ENCODE peak calls at places on chromosomes 3 and 15, in seven cellular contexts. U is H9, M is epithelial cell of esophagus, S is Peyer's patch, K is heart left ventricle, Q is left lung, H is HFFc6. X is an unnamed sample.

GRCh38 chr3:45807645-45808540 is 11.6 kb upstream of the SLC6A20 start:
- DNase-seq in H (no peak), M (no peak), Q (no peak), U (no peak), S (no peak), K (no peak), X (no peak)

GRCh38 chr15:40909662-40910625 is 15.7 kb downstream of the VPS18 start:
- DNase-seq in M (no peak), U (peak; percentile 29), H (peak; percentile 25), K (no peak), S (no peak), Q (no peak), X (no peak)

GRCh38 chr3:35919160-35919559 is 279.8 kb downstream of the ARPP21 start:
- DNase-seq in S (no peak), U (no peak), Q (no peak), K (no peak), H (no peak), M (no peak), X (no peak)

GRCh38 chr3:181534881-181535280 is 176.8 kb upstream of the SOX2 start:
- DNase-seq in Q (no peak), S (no peak), H (no peak), K (no peak), U (no peak), M (no peak), X (no peak)

GRCh38 chr3:194936091-194936490 is 250.4 kb downstream of the FAM43A start:
- DNase-seq in H (no peak), S (no peak), M (no peak), U (no peak), Q (no peak), K (no peak), X (no peak)

GRCh38 chr15:47333758-47334157 is 383.5 kb upstream of the SEMA6D start:
- DNase-seq in K (no peak), U (no peak), Q (no peak), S (no peak), M (no peak), H (no peak), X (no peak)

GRCh38 chr3:109532257-109533216 is 195.2 kb upstream of the DPPA4 start:
- DNase-seq in Q (peak; percentile 53), M (peak; percentile 87), H (peak; percentile 58), K (no peak), S (no peak), U (peak; percentile 77), X (no peak)

GRCh38 chr3:112121577-112122547 is 11.2 kb downstream of the GCSAM start:
- DNase-seq in S (no peak), U (no peak), M (no peak), H (no peak), K (no peak), Q (no peak), X (no peak)

GRCh38 chr15:70870066-70870465 is 16.1 kb upstream of the LARP6 start:
- DNase-seq in Q (no peak), K (no peak), S (no peak), H (peak; percentile 61), U (no peak), M (no peak), X (no peak)

GRCh38 chr3:112074616-112075497 is 11.3 kb upstream of the C3orf52 start:
- DNase-seq in K (no peak), U (peak; percentile 44), Q (peak; percentile 69), S (no peak), M (peak; percentile 99), H (peak; percentile 96), X (no peak)

GRCh38 chr15:31870336-31871158 is 159.8 kb upstream of the CHRNA7 start:
- DNase-seq in M (peak; percentile 75), K (peak; percentile 90), S (peak; percentile 65), H (peak; percentile 25), Q (peak; percentile 86), U (peak; percentile 84), X (peak; percentile 87)

GRCh38 chr3:13420817-13421755 is 964 bp upstream of the NUP210 start:
- DNase-seq in H (no peak), S (peak; percentile 84), Q (peak; percentile 67), K (no peak), M (no peak), U (no peak), X (peak; percentile 54)

GRCh38 chr3:13420051-13420816 is at the start of gene NUP210:
- DNase-seq in M (no peak), Q (peak; percentile 58), U (peak; percentile 67), H (no peak), K (no peak), S (peak; percentile 79), X (no peak)

GRCh38 chr3:13416002-13416793 is 3.9 kb downstream of the NUP210 start:
- DNase-seq in M (no peak), U (peak; percentile 60), H (no peak), Q (no peak), S (peak; percentile 34), K (no peak), X (no peak)

GRCh38 chr3:13415236-13416001 is 4.7 kb downstream of the NUP210 start:
- DNase-seq in H (no peak), M (no peak), U (no peak), K (no peak), S (peak; percentile 36), Q (no peak), X (no peak)

DNA sequence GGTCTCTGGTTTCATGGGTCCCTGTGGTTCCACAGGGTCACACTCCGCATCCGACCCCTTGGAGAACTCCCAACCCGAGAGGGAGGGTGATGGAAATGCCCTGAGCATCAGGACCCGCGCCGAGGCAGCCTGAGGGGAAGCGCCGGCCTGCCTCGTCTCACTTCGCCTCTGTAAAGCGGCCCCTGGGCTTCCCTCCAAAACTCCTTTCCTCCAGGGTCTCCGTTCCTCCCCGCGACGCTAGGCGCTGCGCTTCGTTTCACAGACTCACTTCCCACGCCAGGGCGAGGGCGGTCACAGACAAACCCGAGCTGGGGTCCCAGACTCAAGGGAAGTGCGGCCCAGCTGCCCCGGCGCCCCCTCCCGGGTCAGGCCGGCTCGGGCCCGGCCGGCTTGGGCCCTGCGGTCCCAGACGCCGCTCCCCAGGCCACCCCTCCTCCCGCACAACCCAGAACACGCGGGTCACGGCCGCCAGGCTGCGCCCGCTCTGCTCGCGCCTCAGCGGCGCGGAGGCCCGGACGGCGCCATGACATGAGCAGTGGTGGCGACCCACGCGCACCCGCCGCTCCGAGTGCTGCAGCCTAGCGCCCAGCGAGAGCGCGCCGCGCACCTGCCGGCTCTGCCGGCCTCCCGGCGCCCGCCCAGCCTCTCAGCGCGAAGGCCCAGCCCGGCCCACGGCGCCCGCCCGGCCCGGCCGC is 619 bp downstream of the NUP210 start:
- DNase-seq in U (peak; percentile 47), H (no peak), M (peak; percentile 20), S (peak; percentile 47), Q (peak; percentile 43), K (peak; percentile 18), X (no peak)
- TF ChIP-seq CTCF in U (no peak), H (peak; percentile 8), M (no peak), S (no peak), Q (no peak), K (no peak), X (no peak)

GRCh38 chr3:23916152-23916885 is 471 bp downstream of the NKIRAS1 start:
- DNase-seq in U (no peak), Q (no peak), H (no peak), K (no peak), M (no peak), S (no peak), X (no peak)

GRCh38 chr3:23913182-23913581 is 3.6 kb downstream of the NKIRAS1 start:
- DNase-seq in K (no peak), H (no peak), U (no peak), Q (no peak), M (no peak), S (no peak), X (no peak)

GRCh38 chr3:23916886-23917815 is at the start of the genes NKIRAS1 and RPL15:
- DNase-seq in U (peak; percentile 97), S (peak; percentile 96), K (peak; percentile 99), H (peak; percentile 96), Q (peak; percentile 98), M (peak; percentile 98), X (peak; percentile 89)

GRCh38 chr3:23913873-23914743 is 2.7 kb downstream of the NKIRAS1 start:
- DNase-seq in M (no peak), H (no peak), Q (no peak), S (no peak), U (no peak), K (no peak), X (no peak)

GRCh38 chr3:23915537-23916108 is 1.2 kb downstream of the NKIRAS1 start:
- DNase-seq in M (no peak), U (no peak), K (no peak), S (no peak), Q (no peak), H (no peak), X (no peak)
- TF ChIP-seq CTCF in M (no peak), U (no peak), K (no peak), S (no peak), Q (no peak), H (no peak), X (no peak)

GRCh38 chr3:159616234-159616825 is 372.3 kb upstream of the IL12A start:
- DNase-seq in M (peak; percentile 61), U (peak; percentile 46), S (no peak), H (peak; percentile 66), Q (no peak), K (peak; percentile 35), X (no peak)
- TF ChIP-seq CTCF in M (peak; percentile 78), U (peak; percentile 74), S (peak; percentile 10), H (peak; percentile 87), Q (no peak), K (peak; percentile 57), X (peak; percentile 46)

DNA sequence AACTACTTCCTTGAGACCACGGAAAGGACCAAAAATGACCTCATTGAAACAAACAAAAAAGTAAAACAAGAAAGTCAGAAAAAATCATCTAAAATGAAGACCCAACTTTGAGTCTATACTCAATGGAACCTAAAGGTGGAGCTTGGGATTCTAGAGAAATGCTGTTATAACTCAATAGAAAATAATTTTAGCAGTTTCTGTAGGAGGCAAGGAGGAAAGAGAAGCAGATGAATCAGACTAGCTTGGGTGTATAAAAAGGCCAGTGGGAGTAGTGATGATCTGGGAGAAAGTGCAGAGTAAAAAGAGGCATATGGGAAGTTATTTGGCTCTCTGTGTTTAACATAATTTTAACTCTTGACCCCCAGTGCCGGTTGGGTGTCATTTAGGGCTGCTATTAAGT is 94.4 kb downstream of the TMCO5A start:
- DNase-seq in H (peak; percentile 59), S (no peak), K (no peak), M (no peak), U (no peak), Q (no peak), X (no peak)
- TF ChIP-seq CTCF in H (peak; percentile 63), S (no peak), K (no peak), M (no peak), U (no peak), Q (no peak), X (no peak)

DNA sequence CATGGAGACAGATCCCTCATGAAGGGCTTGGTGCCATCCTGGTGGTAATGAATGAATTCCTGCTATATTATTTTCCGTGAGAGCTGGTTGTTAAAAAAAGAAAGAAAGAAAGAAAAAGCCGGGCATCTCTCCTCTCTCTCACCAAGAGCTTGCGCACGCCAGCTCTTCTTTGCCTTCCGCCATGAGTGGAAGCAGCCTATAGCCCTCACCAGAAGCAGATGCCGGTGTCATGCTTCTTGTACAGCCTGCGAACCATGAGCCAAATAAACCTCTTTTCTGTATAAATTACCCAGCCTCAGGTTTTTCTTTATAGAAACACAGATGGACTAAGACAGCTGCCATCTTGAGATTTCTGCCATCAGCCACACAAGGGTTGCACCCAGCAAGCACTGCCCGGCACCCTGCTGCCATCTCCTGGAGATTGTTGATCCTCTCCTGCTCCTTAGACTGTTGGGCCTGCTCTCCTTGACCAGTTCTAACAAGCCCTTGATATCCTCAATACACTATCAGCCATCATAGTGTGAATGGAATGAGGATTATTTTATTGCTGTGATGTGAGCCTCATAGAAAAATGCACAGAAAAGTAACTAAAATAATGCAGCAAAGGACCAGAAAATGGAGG is 3.5 kb upstream of the AHSG start:
- DNase-seq in Q (no peak), M (peak; percentile 86), U (no peak), H (no peak), S (no peak), K (no peak), X (no peak)
- TF ChIP-seq CTCF in Q (no peak), M (peak; percentile 74), U (peak; percentile 16), H (peak; percentile 18), S (no peak), K (no peak), X (no peak)

X was measured in ascending aorta.